ENCODE peak calls at places on chromosome 17, in eight cellular contexts. G is CD8-positive, alpha-beta T cell; O is cardiac muscle cell; Q is IMR-90; P is CD4-positive, alpha-beta T cell; S is PC-3; V is thyroid gland; Z is fibroblast of pulmonary artery. D is an unnamed sample.

GRCh38 chr17:56755310-56755709 is 78.4 kb downstream of the C17orf67 start:
- DNase-seq in V (no peak), G (no peak), S (no peak), O (no peak), P (no peak), Q (no peak), Z (no peak), D (no peak)

GRCh38 chr17:67359960-67360817 is 6.2 kb downstream of the PSMD12 start:
- DNase-seq in G (peak), Q (peak), S (peak), O (peak), P (peak), Z (peak), V (no peak), D (no peak)

GRCh38 chr17:60391419-60392041 is 403 bp downstream of the USP32 start:
- DNase-seq in Z (no peak), O (peak), S (no peak), P (no peak), V (no peak), G (no peak), Q (no peak), D (peak)

GRCh38 chr17:13940858-13941665 is 128.2 kb upstream of the COX10 start:
- DNase-seq in O (no peak), Z (peak), G (no peak), S (peak), Q (peak), P (no peak), V (no peak), D (no peak)

GRCh38 chr17:28384281-28385036 is 13.0 kb downstream of the SARM1 start:
- DNase-seq in O (peak), S (peak), V (peak), Q (no peak), Z (no peak), G (peak), P (peak), D (no peak)

GRCh38 chr17:40915199-40915661 is 22.2 kb downstream of the KRT23 start:
- DNase-seq in V (no peak), Q (peak), S (peak), Z (peak), G (no peak), P (no peak), O (no peak), D (no peak)

GRCh38 chr17:36936455-36936934 is 780 bp upstream of the LHX1 start:
- DNase-seq in S (no peak), Q (no peak), Z (no peak), V (no peak), O (peak), P (no peak), G (no peak), D (no peak)

GRCh38 chr17:37570527-37571093 is 38.6 kb downstream of the SYNRG start:
- DNase-seq in O (peak), S (peak), P (no peak), Z (peak), G (peak), Q (peak), V (peak), D (peak)

GRCh38 chr17:15999974-16000827 is 577 bp downstream of the TTC19 start:
- DNase-seq in S (peak), O (peak), Q (peak), P (peak), G (peak), V (no peak), Z (peak), D (peak)

GRCh38 chr17:6567528-6568185 is 11.3 kb upstream of the PITPNM3 start:
- DNase-seq in O (no peak), P (no peak), Z (no peak), S (no peak), G (no peak), V (no peak), Q (no peak), D (no peak)

GRCh38 chr17:74002241-74002640 is 201.2 kb upstream of the RPL38 start:
- DNase-seq in Q (no peak), S (no peak), Z (no peak), V (no peak), P (no peak), G (no peak), O (no peak), D (no peak)

GRCh38 chr17:2214047-2214717 is 89.4 kb downstream of the SMG6 start:
- DNase-seq in Z (peak), P (no peak), Q (peak), G (no peak), V (no peak), O (peak), S (no peak), D (peak)

GRCh38 chr17:18185832-18186231 is 2.2 kb downstream of the ALKBH5 start:
- DNase-seq in Z (no peak), G (no peak), Q (peak), S (no peak), P (no peak), V (no peak), O (no peak), D (no peak)

GRCh38 chr17:83202002-83203000 is 122.9 kb downstream of the METRNL start:
- DNase-seq in Z (no peak), P (no peak), G (no peak), V (peak), O (no peak), S (no peak), Q (no peak), D (no peak)

GRCh38 chr17:69820881-69821473 is 254.0 kb upstream of the KCNJ16 start:
- DNase-seq in S (no peak), G (no peak), Z (no peak), O (no peak), Q (no peak), P (no peak), V (no peak), D (no peak)

GRCh38 chr17:42669705-42670198 is 7.0 kb downstream of the PLEKHH3 start:
- DNase-seq in P (no peak), O (no peak), Z (no peak), V (no peak), G (no peak), S (no peak), Q (no peak), D (no peak)

GRCh38 chr17:41377546-41377945 is 4.6 kb downstream of the KRT34 start:
- DNase-seq in O (no peak), Q (peak), S (peak), P (no peak), Z (peak), G (no peak), V (no peak), D (no peak)

GRCh38 chr17:56694825-56695224 is 101.3 kb downstream of the NOG start:
- DNase-seq in S (no peak), O (no peak), Z (no peak), P (no peak), G (no peak), V (no peak), Q (peak), D (no peak)

GRCh38 chr17:8337802-8338744 is 1.6 kb upstream of the ODF4 start:
- DNase-seq in Q (peak), P (no peak), V (no peak), Z (no peak), S (no peak), G (no peak), O (no peak), D (no peak)

GRCh38 chr17:18362509-18363020 is 785 bp downstream of the SHMT1 start:
- DNase-seq in P (no peak), S (peak), G (no peak), O (peak), Z (peak), V (peak), Q (no peak), D (no peak)

GRCh38 chr17:60163108-60163784 is 13.5 kb downstream of the CA4 start:
- DNase-seq in S (no peak), Z (no peak), V (no peak), Q (no peak), G (no peak), P (no peak), O (peak), D (no peak)

GRCh38 chr17:34797724-34798123 is 163.5 kb downstream of the CCT6B start:
- DNase-seq in Z (peak), S (peak), O (peak), Q (peak), V (peak), G (no peak), P (no peak), D (peak)

GRCh38 chr17:60939318-60939717 is 261.7 kb downstream of the BCAS3 start:
- DNase-seq in G (no peak), P (no peak), Q (no peak), S (no peak), O (no peak), Z (no peak), V (no peak), D (no peak)

GRCh38 chr17:81817758-81818147 is 13.8 kb downstream of the GCGR start:
- DNase-seq in Q (no peak), O (no peak), G (no peak), V (no peak), P (no peak), Z (no peak), S (no peak), D (no peak)

GRCh38 chr17:75124041-75124818 is 7.3 kb downstream of the NT5C start:
- DNase-seq in S (peak), O (no peak), Q (peak), V (no peak), G (peak), Z (peak), P (peak), D (no peak)

GRCh38 chr17:76493505-76494167 is 7.6 kb downstream of the RHBDF2 start:
- DNase-seq in Z (no peak), O (no peak), V (no peak), P (no peak), Q (no peak), G (peak), S (no peak), D (no peak)

GRCh38 chr17:75563063-75563758 is 24.4 kb upstream of the MYO15B start:
- DNase-seq in S (no peak), V (no peak), O (no peak), P (no peak), Q (no peak), G (no peak), Z (no peak), D (no peak)

GRCh38 chr17:8476741-8477140 is 41.1 kb downstream of the NDEL1 start:
- DNase-seq in Z (no peak), O (no peak), Q (no peak), S (no peak), V (no peak), G (no peak), P (no peak), D (no peak)

GRCh38 chr17:38918129-38918913 is 7.1 kb upstream of the LASP1NB start:
- DNase-seq in Z (no peak), G (no peak), P (no peak), O (no peak), S (no peak), Q (no peak), V (no peak), D (no peak)
- TF ChIP-seq CTCF in Z (no peak), G (no peak), P (no peak), O (no peak), S (no peak), Q (no peak), V (no peak), D (no peak)

GRCh38 chr17:44738214-44738906 is 20.4 kb upstream of the ADAM11 start:
- DNase-seq in P (no peak), Q (peak), V (no peak), G (no peak), Z (no peak), O (no peak), S (no peak), D (no peak)

GRCh38 chr17:44734272-44734671 is 24.5 kb upstream of the ADAM11 start:
- DNase-seq in S (no peak), V (no peak), P (no peak), Q (no peak), G (no peak), Z (no peak), O (no peak), D (no peak)

GRCh38 chr17:44736551-44737240 is 22.1 kb upstream of the ADAM11 start:
- DNase-seq in G (no peak), Z (no peak), Q (no peak), S (no peak), V (no peak), P (no peak), O (peak), D (no peak)

GRCh38 chr17:44733753-44734152 is 25.0 kb upstream of the ADAM11 start:
- DNase-seq in V (no peak), G (no peak), Z (peak), S (peak), Q (no peak), O (peak), P (no peak), D (no peak)
- TF ChIP-seq CTCF in V (no peak), G (no peak), Z (peak), S (peak), Q (peak), O (peak), P (no peak), D (no peak)

GRCh38 chr17:51298508-51299371 is 38.4 kb downstream of the UTP18 start:
- DNase-seq in G (no peak), Z (peak), S (peak), O (peak), P (no peak), V (peak), Q (peak), D (no peak)
- TF ChIP-seq CTCF in G (peak), Z (peak), S (peak), O (peak), P (peak), V (peak), Q (peak), D (peak)

GRCh38 chr17:78689029-78689428 is 93.0 kb downstream of the CYTH1 start:
- DNase-seq in Z (no peak), P (no peak), Q (no peak), S (peak), O (no peak), G (no peak), V (no peak), D (no peak)
- TF ChIP-seq CTCF in Z (peak), P (no peak), Q (no peak), S (peak), O (no peak), G (no peak), V (no peak), D (no peak)

D was measured in mesothelial cell of epicardium.